ENCODE peak calls at places on chromosomes 12 and 14, in six cellular contexts. L, Z, W, H, V and T are unnamed samples.

GRCh38 chr14:68401320-68401719 is 391.5 kb downstream of the ZFP36L1 start:
- DNase-seq in L (no peak), Z (no peak), W (no peak), H (no peak), V (no peak), T (peak)

GRCh38 chr14:105200074-105200473 is 19.0 kb upstream of the NUDT14 start:
- DNase-seq in L (no peak), Z (no peak), W (no peak), H (no peak), V (no peak), T (no peak)

GRCh38 chr14:75645051-75645450 is 15.6 kb downstream of the ERG28 start:
- DNase-seq in L (no peak), Z (no peak), W (no peak), H (no peak), V (no peak), T (no peak)

GRCh38 chr12:76029982-76030377 is 1.6 kb downstream of the PHLDA1 start:
- DNase-seq in L (no peak), Z (peak), W (peak), H (no peak), V (no peak), T (no peak)

GRCh38 chr14:88522393-88522792 is 32.4 kb downstream of the PTPN21 start:
- DNase-seq in L (no peak), Z (no peak), W (no peak), H (no peak), V (no peak), T (no peak)

GRCh38 chr12:12975322-12976077 is 23.5 kb upstream of the GPRC5D start:
- DNase-seq in L (no peak), Z (no peak), W (no peak), H (peak), V (no peak), T (peak)

GRCh38 chr12:91442535-91442934 is 259.9 kb upstream of the DCN start:
- DNase-seq in L (no peak), Z (no peak), W (no peak), H (no peak), V (no peak), T (no peak)

GRCh38 chr14:55333785-55334485 is 62.7 kb downstream of the FBXO34 start:
- DNase-seq in L (no peak), Z (no peak), W (no peak), H (no peak), V (no peak), T (peak)

GRCh38 chr12:113167868-113168267 is 17.4 kb downstream of the DDX54 start:
- DNase-seq in L (no peak), Z (no peak), W (no peak), H (no peak), V (no peak), T (no peak)

GRCh38 chr12:117485984-117486839 is 124.8 kb upstream of the NOS1 start:
- DNase-seq in L (peak), Z (no peak), W (no peak), H (no peak), V (no peak), T (peak)

GRCh38 chr14:103031956-103032355 is 25.4 kb downstream of the CDC42BPB start:
- DNase-seq in L (no peak), Z (peak), W (no peak), H (no peak), V (no peak), T (no peak)

GRCh38 chr14:64704743-64705405 is 650 bp downstream of the PLEKHG3 start:
- DNase-seq in L (no peak), Z (peak), W (peak), H (no peak), V (no peak), T (no peak)

GRCh38 chr12:608921-609320 is 54.3 kb downstream of the NINJ2 start:
- DNase-seq in L (no peak), Z (no peak), W (no peak), H (no peak), V (no peak), T (no peak)

GRCh38 chr12:67280572-67280971 is 11.4 kb downstream of the CAND1 start:
- DNase-seq in L (peak), Z (no peak), W (no peak), H (no peak), V (no peak), T (no peak)